ENCODE peak calls at places on chromosome 16, in nine cellular contexts. B is stimulated activated CD4-positive, alpha-beta T cell treated with anti-CD3 and anti-CD28 coated beads, TNF-alpha, amount 100 ng/mL, for 48 hours; R is T follicular helper cell; F is DMS153; I is AG08395; Q is heart right ventricle; U is ovary; W is Calu3; J is activated T-helper 1 cell treated with Interleukin-2 at 50 U/mL for 16 hours. E is an unnamed sample.

GRCh38 chr16:57510016-57510871 is 24.0 kb upstream of the DOK4 start:
- DNase-seq in B (no peak), R (no peak), F (no peak), I (no peak), Q (no peak), U (no peak), W (no peak), J (no peak), E (peak)

GRCh38 chr16:11274964-11275363 is 1.3 kb downstream of the PRM2 start:
- DNase-seq in B (no peak), R (no peak), F (no peak), I (no peak), Q (no peak), U (no peak), W (no peak), J (no peak), E (no peak)

GRCh38 chr16:64365448-64365858 is 756.4 kb downstream of the CDH11 start:
- DNase-seq in B (no peak), R (no peak), F (no peak), I (no peak), Q (no peak), U (no peak), W (no peak), J (no peak), E (no peak)

GRCh38 chr16:86498155-86498651 is 12.1 kb upstream of the FOXF1 start:
- DNase-seq in B (no peak), R (no peak), F (no peak), I (no peak), Q (no peak), U (no peak), W (no peak), J (no peak), E (no peak)

GRCh38 chr16:67594956-67595355 is 32.6 kb downstream of the CTCF start:
- DNase-seq in B (peak), R (no peak), F (no peak), I (no peak), Q (no peak), U (no peak), W (no peak), J (no peak), E (no peak)

GRCh38 chr16:29710227-29711219 is 31.5 kb downstream of the QPRT start:
- DNase-seq in B (peak), R (peak), F (peak), I (peak), Q (peak), U (no peak), W (peak), J (no peak), E (no peak)

GRCh38 chr16:10625595-10626357 is 45.4 kb upstream of the EMP2 start:
- DNase-seq in B (no peak), R (no peak), F (no peak), I (no peak), Q (no peak), U (no peak), W (no peak), J (no peak), E (no peak)

GRCh38 chr16:53519417-53520091 is 16.5 kb upstream of the AKTIP start:
- DNase-seq in B (no peak), R (no peak), F (no peak), I (no peak), Q (no peak), U (no peak), W (no peak), J (no peak), E (no peak)

GRCh38 chr16:84738255-84739038 is 38.6 kb downstream of the USP10 start:
- DNase-seq in B (peak), R (peak), F (peak), I (peak), Q (peak), U (peak), W (peak), J (peak), E (peak)

GRCh38 chr16:2420035-2420434 is 9.2 kb upstream of the CCNF start:
- DNase-seq in B (no peak), R (no peak), F (no peak), I (no peak), Q (no peak), U (no peak), W (no peak), J (no peak), E (no peak)

GRCh38 chr16:85372627-85373372 is 240.3 kb upstream of the GSE1 start:
- DNase-seq in B (peak), R (no peak), F (no peak), I (peak), Q (no peak), U (no peak), W (peak), J (no peak), E (no peak)

GRCh38 chr16:11561440-11561797 is 25.3 kb downstream of the LITAF start:
- DNase-seq in B (no peak), R (no peak), F (no peak), I (no peak), Q (no peak), U (no peak), W (no peak), J (no peak), E (no peak)

GRCh38 chr16:17397499-17397891 is 73.3 kb downstream of the XYLT1 start:
- DNase-seq in B (no peak), R (no peak), F (peak), I (peak), Q (peak), U (no peak), W (peak), J (no peak), E (no peak)

GRCh38 chr16:57029161-57030160 is 40.1 kb downstream of the NLRC5 start:
- DNase-seq in B (no peak), R (no peak), F (no peak), I (peak), Q (no peak), U (no peak), W (no peak), J (no peak), E (no peak)

GRCh38 chr16:48885456-48885855 is 275.5 kb upstream of the N4BP1 start:
- DNase-seq in B (no peak), R (no peak), F (no peak), I (no peak), Q (no peak), U (no peak), W (no peak), J (no peak), E (no peak)

GRCh38 chr16:20799599-20799998 is 6.7 kb downstream of the ERI2 start:
- DNase-seq in B (no peak), R (no peak), F (no peak), I (peak), Q (no peak), U (no peak), W (no peak), J (no peak), E (no peak)

GRCh38 chr16:8173111-8173644 is 417.1 kb downstream of the TMEM114 start:
- DNase-seq in B (peak), R (no peak), F (peak), I (peak), Q (peak), U (peak), W (peak), J (no peak), E (no peak)

GRCh38 chr16:50859628-50860360 is 117.9 kb downstream of the CYLD start:
- DNase-seq in B (no peak), R (no peak), F (no peak), I (no peak), Q (no peak), U (no peak), W (no peak), J (no peak), E (no peak)

GRCh38 chr16:11079657-11080187 is 135.4 kb downstream of the CLEC16A start:
- DNase-seq in B (no peak), R (no peak), F (no peak), I (peak), Q (no peak), U (peak), W (no peak), J (no peak), E (no peak)

GRCh38 chr16:28846933-28847273 is 755 bp upstream of the TUFM start:
- DNase-seq in B (no peak), R (no peak), F (no peak), I (peak), Q (no peak), U (no peak), W (no peak), J (no peak), E (no peak)

GRCh38 chr16:22813223-22813945 is 578 bp upstream of the HS3ST2 start:
- DNase-seq in B (peak), R (no peak), F (no peak), I (peak), Q (peak), U (peak), W (no peak), J (no peak), E (no peak)

GRCh38 chr16:86505185-86505898 is 5.0 kb upstream of the FOXF1 start:
- DNase-seq in B (no peak), R (no peak), F (no peak), I (no peak), Q (no peak), U (no peak), W (no peak), J (no peak), E (no peak)

GRCh38 chr16:9225527-9226316 is 134.3 kb downstream of the HAPSTR1 start:
- DNase-seq in B (no peak), R (no peak), F (peak), I (no peak), Q (no peak), U (no peak), W (peak), J (no peak), E (no peak)

GRCh38 chr16:89134269-89134668 is 37.3 kb upstream of the CDH15 start:
- DNase-seq in B (no peak), R (no peak), F (no peak), I (no peak), Q (no peak), U (peak), W (no peak), J (no peak), E (no peak)

E was measured in naive thymus-derived CD8-positive, alpha-beta T cell.